ENCODE peak calls at places on chromosomes 3 and 15, in six cellular contexts. S is GM12878, A is endothelial cell of umbilical vein, O is A549, N is K562, Q is HepG2. K is an unnamed sample.

GRCh38 chr3:33658971-33659848 is 58.8 kb downstream of the CLASP2 start:
- DNase-seq in S (peak; percentile 23), A (peak; percentile 89), O (peak; percentile 71), N (peak; percentile 63), Q (peak; percentile 64), K (peak; percentile 76)

GRCh38 chr3:51997935-51998596 is 2.4 kb upstream of the RPL29 start:
- DNase-seq in S (no peak), A (no peak), O (no peak), N (no peak), Q (peak; percentile 64), K (no peak)

GRCh38 chr3:123755085-123755484 is 129.0 kb downstream of the MYLK start:
- DNase-seq in S (no peak), A (no peak), O (peak; percentile 94), N (no peak), Q (peak; percentile 98), K (no peak)

GRCh38 chr3:49720383-49721164 is 1.1 kb upstream of the AMIGO3 start:
- DNase-seq in S (no peak), A (no peak), O (no peak), N (no peak), Q (no peak), K (no peak)

GRCh38 chr3:128178782-128179473 is 25.6 kb downstream of the EEFSEC start:
- DNase-seq in S (no peak), A (no peak), O (no peak), N (no peak), Q (peak; percentile 23), K (no peak)

GRCh38 chr3:73729969-73730440 is 105.3 kb upstream of the PDZRN3 start:
- DNase-seq in S (no peak), A (no peak), O (no peak), N (no peak), Q (no peak), K (no peak)

GRCh38 chr3:129651316-129652202 is 45.1 kb upstream of the PLXND1 start:
- DNase-seq in S (no peak), A (peak; percentile 88), O (peak; percentile 90), N (no peak), Q (no peak), K (no peak)

GRCh38 chr3:194298331-194299227 is 52.5 kb downstream of the CPN2 start:
- DNase-seq in S (no peak), A (no peak), O (no peak), N (no peak), Q (no peak), K (peak; percentile 48)

GRCh38 chr3:11735638-11736037 is 91.9 kb upstream of the VGLL4 start:
- DNase-seq in S (no peak), A (no peak), O (no peak), N (no peak), Q (no peak), K (no peak)

GRCh38 chr15:74127954-74128784 is 2.2 kb upstream of the ISLR2 start:
- DNase-seq in S (no peak), A (no peak), O (peak; percentile 19), N (no peak), Q (no peak), K (no peak)

GRCh38 chr15:43093026-43093425 is 12.8 kb downstream of the UBR1 start:
- DNase-seq in S (no peak), A (no peak), O (no peak), N (no peak), Q (no peak), K (peak; percentile 58)

DNA sequence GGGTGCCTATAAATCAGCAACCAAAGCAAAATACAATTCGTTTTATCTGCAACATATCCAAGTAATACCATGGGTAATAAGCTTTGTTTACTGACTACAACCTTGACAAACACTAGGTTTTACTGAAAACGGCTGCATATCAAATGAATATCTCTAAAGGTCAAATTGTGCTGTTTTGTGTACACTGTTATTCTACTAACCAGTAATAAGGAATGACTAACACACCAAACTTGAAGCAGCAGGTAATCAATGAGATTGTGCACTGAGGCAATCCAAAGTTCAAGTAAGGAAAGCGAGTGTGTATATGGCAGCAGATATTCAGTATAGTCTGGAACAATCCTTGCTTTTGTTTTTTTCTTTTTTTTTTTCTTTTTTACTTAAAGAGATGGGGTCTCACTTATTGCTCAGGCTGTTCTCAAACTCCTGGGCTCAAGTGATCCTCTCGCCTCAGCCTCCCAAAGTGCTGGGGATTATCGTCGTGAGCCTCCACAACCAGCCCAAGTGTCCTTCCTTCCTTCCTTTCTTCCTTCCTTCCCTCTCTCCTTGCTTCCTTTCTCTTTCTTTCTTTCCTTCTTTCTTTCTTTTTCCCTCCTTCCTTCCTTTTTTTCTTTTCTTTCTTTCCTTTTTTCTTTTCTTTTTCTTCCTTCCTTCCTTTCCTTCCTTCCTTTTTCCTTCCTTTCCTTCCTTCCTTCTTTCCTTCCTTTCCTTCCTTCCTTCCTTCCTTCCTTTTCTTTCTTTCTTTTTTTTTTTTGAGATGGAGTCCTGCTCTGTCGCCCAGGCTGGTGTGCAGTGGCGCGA is 34.9 kb downstream of the AP3S2 start:
- DNase-seq in S (no peak), A (no peak), O (no peak), N (no peak), Q (peak; percentile 63), K (no peak)
- TF ChIP-seq POLR2A in S (no peak), A (no peak), O (no peak), N (no peak), Q (no peak), K (no peak)

GRCh38 chr3:9037113-9037715 is 73.9 kb upstream of the RAD18 start:
- DNase-seq in S (no peak), A (no peak), O (no peak), N (no peak), Q (no peak), K (no peak)
- TF ChIP-seq MYC in S (no peak), A (no peak), O (no peak), N (no peak), Q (no peak), K (no peak)

GRCh38 chr3:1091276-1091675 is 1.5 kb upstream of the CNTN6 start:
- DNase-seq in S (no peak), A (no peak), O (no peak), N (no peak), Q (no peak), K (no peak)

GRCh38 chr3:1092061-1092460 is 763 bp upstream of the CNTN6 start:
- DNase-seq in S (no peak), A (no peak), O (no peak), N (no peak), Q (no peak), K (no peak)

GRCh38 chr3:1082024-1082633 is 10.7 kb upstream of the CNTN6 start:
- DNase-seq in S (no peak), A (peak; percentile 1), O (peak; percentile 43), N (no peak), Q (peak; percentile 1), K (peak; percentile 46)

GRCh38 chr3:1088503-1088902 is 4.3 kb upstream of the CNTN6 start:
- DNase-seq in S (no peak), A (no peak), O (no peak), N (no peak), Q (no peak), K (no peak)

DNA sequence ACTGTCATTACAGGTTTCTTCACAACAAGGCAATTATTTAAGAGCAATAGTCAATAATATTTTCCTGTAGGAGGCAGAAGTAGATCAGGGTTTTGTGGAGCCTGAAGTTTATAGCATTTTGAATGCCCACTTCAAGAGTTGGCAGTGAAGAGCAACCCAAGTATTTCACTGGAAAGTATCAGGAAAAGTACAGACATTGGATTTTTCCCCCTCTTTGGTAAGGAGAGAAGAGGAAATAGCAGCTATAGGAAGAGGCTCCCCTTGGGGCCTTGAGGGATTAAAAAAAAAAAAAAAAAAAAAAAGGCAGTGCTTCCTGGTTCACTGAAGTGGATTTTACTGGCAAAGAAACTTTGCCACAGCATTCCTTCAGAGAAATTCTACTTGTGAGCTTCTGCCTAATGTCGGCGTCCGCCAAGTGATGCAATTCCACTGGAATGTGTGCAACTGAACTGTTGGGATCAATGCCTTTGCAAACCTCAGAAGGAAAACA is 5.7 kb upstream of the CNTN6 start:
- DNase-seq in S (no peak), A (no peak), O (no peak), N (no peak), Q (no peak), K (no peak)
- TF ChIP-seq CTCF in S (no peak), A (no peak), O (no peak), N (no peak), Q (no peak), K (no peak)

GRCh38 chr3:43954321-43954720 is 263.6 kb downstream of the ABHD5 start:
- DNase-seq in S (no peak), A (no peak), O (no peak), N (no peak), Q (no peak), K (no peak)
- TF ChIP-seq POLR2A in S (no peak), A (no peak), O (no peak), N (no peak), Q (no peak), K (no peak)

DNA sequence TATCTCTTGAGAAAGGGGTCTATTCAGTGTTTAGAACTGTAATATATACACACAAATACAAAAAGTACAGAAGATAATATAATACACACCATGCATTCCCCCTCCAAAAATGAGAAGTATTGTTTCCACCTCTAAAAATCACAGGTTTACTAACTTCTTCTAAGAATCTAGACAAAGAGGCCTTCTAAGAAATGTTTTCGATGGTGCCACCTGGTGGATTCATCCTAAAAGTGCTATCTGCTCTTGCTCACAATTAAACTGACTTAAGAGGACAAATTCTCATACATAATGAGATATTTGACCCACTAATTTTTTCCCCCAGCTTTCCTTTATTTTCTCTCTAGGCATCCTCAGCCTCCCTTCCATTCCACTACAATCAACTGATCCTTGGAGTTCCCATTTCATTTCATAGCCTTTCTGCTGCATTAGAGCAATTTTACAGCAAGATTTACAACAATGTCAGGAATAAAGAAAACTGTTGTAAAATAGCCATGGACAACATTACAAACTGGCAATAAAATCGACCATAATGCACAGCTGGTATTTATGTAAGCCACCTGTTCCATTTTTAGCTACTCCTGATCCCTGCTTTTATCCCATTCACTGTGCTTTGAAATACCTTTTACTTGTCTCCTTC is 124.6 kb downstream of the ARRDC4 start:
- DNase-seq in S (no peak), A (peak; percentile 73), O (peak; percentile 71), N (peak; percentile 40), Q (peak; percentile 43), K (peak; percentile 69)
- TF ChIP-seq MYC in S (no peak), A (no peak), O (no peak), N (no peak), Q (no peak), K (no peak)

DNA sequence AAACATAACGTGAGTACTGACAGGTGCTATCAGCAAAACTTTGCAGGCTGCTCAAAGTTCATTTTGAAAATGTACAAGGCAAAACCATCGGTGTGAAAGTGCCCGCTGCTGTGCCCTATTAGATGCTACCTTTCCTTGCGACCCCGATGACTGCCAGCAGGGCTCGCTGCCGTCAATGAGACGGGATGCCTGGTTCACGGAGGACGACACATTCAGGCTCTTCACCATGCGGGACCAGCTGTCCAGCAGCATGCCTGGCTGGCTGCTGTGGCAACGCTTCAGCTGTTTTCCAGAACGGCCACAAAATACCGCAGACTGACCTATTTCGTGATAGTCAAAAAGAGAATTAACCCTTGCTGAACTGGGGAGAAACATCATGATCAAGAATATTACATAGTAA is 92.7 kb upstream of the OCA2 start:
- DNase-seq in S (no peak), A (no peak), O (peak; percentile 30), N (no peak), Q (no peak), K (peak; percentile 3)
- TF ChIP-seq CTCF in S (no peak), A (no peak), O (no peak), N (no peak), Q (no peak), K (no peak)

GRCh38 chr3:121545564-121546455 is at the start of gene POLQ:
- DNase-seq in S (peak; percentile 77), A (peak; percentile 91), O (peak; percentile 96), N (peak; percentile 82), Q (peak; percentile 87), K (peak; percentile 97)
- TF ChIP-seq POLR2A in S (peak; percentile 83), A (peak; percentile 60), O (peak; percentile 48), N (peak; percentile 82), Q (peak; percentile 49), K (peak; percentile 79)

K was measured in NB4.